ENCODE peak calls at places on chromosomes 3 and 15, in four cellular contexts. K is MCF 10A, A is fibroblast of pulmonary artery, B is lung. V is an unnamed sample.

GRCh38 chr15:88447206-88447605 is 20.0 kb downstream of the MRPL46 start:
- DNase-seq in K (no peak), A (no peak), B (peak), V (no peak)

GRCh38 chr3:11845661-11846060 is 1.0 kb downstream of the TAMM41 start:
- DNase-seq in K (peak), A (no peak), B (no peak), V (no peak)

GRCh38 chr3:28575100-28575747 is 226.6 kb upstream of the AZI2 start:
- DNase-seq in K (peak), A (peak), B (no peak), V (no peak)

GRCh38 chr15:69926011-69926410 is 171.7 kb downstream of the TLE3 start:
- DNase-seq in K (no peak), A (peak), B (no peak), V (no peak)

GRCh38 chr3:38988955-38989354 is 62.8 kb downstream of the SCN11A start:
- DNase-seq in K (no peak), A (no peak), B (no peak), V (no peak)

GRCh38 chr3:102741105-102741504 is 306.3 kb downstream of the ZPLD1 start:
- DNase-seq in K (peak), A (no peak), B (no peak), V (no peak)

GRCh38 chr3:23002846-23003800 is 200.0 kb upstream of the UBE2E2 start:
- DNase-seq in K (peak), A (peak), B (no peak), V (no peak)

GRCh38 chr15:40500584-40501330 is 30.0 kb downstream of the CHST14 start:
- DNase-seq in K (peak), A (peak), B (no peak), V (no peak)

GRCh38 chr3:183515968-183516851 is 39.3 kb downstream of the KLHL6 start:
- DNase-seq in K (no peak), A (no peak), B (no peak), V (peak)

GRCh38 chr15:49741721-49742120 is 120.9 kb downstream of the DTWD1 start:
- DNase-seq in K (no peak), A (no peak), B (no peak), V (no peak)

GRCh38 chr3:62888180-62888579 is 13.0 kb upstream of the CADPS start:
- DNase-seq in K (peak), A (no peak), B (no peak), V (no peak)

GRCh38 chr15:101559938-101560337 is 70.4 kb upstream of the PCSK6 start:
- DNase-seq in K (no peak), A (no peak), B (no peak), V (no peak)

GRCh38 chr3:101816215-101817149 is 32.8 kb upstream of the NFKBIZ start:
- DNase-seq in K (peak), A (peak), B (no peak), V (no peak)

GRCh38 chr15:98865397-98866339 is 141.9 kb downstream of the PGPEP1L start:
- DNase-seq in K (peak), A (peak), B (peak), V (peak)

GRCh38 chr3:6273878-6274277 is 587.0 kb upstream of the GRM7 start:
- DNase-seq in K (no peak), A (no peak), B (no peak), V (no peak)

GRCh38 chr3:127461286-127461685 is 129.2 kb downstream of the TPRA1 start:
- DNase-seq in K (no peak), A (no peak), B (no peak), V (no peak)

GRCh38 chr3:126938520-126939346 is 44.2 kb upstream of the PLXNA1 start:
- DNase-seq in K (peak), A (no peak), B (no peak), V (no peak)

GRCh38 chr3:149650828-149651227 is 7.0 kb downstream of the WWTR1 start:
- DNase-seq in K (no peak), A (no peak), B (no peak), V (no peak)

GRCh38 chr15:99944131-99944530 is 210.9 kb upstream of the LYSMD4 start:
- DNase-seq in K (no peak), A (no peak), B (peak), V (no peak)

GRCh38 chr3:48268381-48268935 is 27.6 kb downstream of the ZNF589 start:
- DNase-seq in K (peak), A (no peak), B (peak), V (no peak)

GRCh38 chr15:57867970-57868791 is 161.7 kb downstream of the POLR2M start:
- DNase-seq in K (no peak), A (no peak), B (no peak), V (peak)

GRCh38 chr15:57861805-57862586 is 155.5 kb downstream of the POLR2M start:
- DNase-seq in K (peak), A (peak), B (no peak), V (no peak)

GRCh38 chr15:57862761-57863160 is 156.2 kb downstream of the POLR2M start:
- DNase-seq in K (no peak), A (no peak), B (no peak), V (no peak)

GRCh38 chr15:57866149-57866736 is 159.7 kb downstream of the POLR2M start:
- DNase-seq in K (peak), A (peak), B (peak), V (peak)

GRCh38 chr15:57865294-57865693 is 158.8 kb downstream of the POLR2M start:
- DNase-seq in K (peak), A (peak), B (no peak), V (no peak)
- TF ChIP-seq CTCF in K (peak), A (peak), B (no peak), V (no peak)

GRCh38 chr15:51759557-51760070 is 8.2 kb downstream of the TMOD2 start:
- DNase-seq in K (peak), A (peak), B (peak), V (no peak)
- TF ChIP-seq CTCF in K (no peak), A (peak), B (no peak), V (no peak)

GRCh38 chr3:113628316-113628715 is 68.1 kb downstream of the USF3 start:
- DNase-seq in K (no peak), A (no peak), B (no peak), V (no peak)
- TF ChIP-seq CTCF in K (no peak), A (no peak), B (no peak), V (no peak)

GRCh38 chr15:78282324-78282723 is 17.1 kb downstream of the SKIC8 start:
- DNase-seq in K (no peak), A (no peak), B (no peak), V (no peak)

GRCh38 chr15:78280289-78281072 is 16.1 kb downstream of the DNAJA4 start:
- DNase-seq in K (no peak), A (no peak), B (no peak), V (no peak)

GRCh38 chr15:78290222-78290621 is 9.2 kb downstream of the SKIC8 start:
- DNase-seq in K (no peak), A (no peak), B (no peak), V (no peak)

DNA sequence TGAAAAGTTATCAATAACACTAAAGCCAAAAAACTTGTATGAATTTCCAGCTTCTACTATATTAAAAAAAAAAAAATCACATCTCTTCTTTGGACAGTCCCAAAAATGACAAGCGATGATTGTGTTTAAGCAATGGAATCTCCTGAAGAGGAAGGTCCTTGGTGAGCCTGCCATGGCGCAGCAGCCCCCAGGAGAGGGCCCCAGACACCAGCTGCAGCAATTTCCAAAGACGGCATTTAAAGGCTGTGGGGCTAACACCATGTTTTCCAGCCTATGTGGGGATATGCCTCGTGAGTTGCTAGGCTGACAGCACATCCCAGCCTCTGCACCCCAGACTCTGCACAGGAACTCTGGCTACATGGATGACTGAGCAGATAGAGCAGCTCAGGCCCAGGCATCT is 14.7 kb downstream of the SKIC8 start:
- DNase-seq in K (no peak), A (no peak), B (no peak), V (no peak)
- TF ChIP-seq CTCF in K (peak), A (no peak), B (no peak), V (no peak)

DNA sequence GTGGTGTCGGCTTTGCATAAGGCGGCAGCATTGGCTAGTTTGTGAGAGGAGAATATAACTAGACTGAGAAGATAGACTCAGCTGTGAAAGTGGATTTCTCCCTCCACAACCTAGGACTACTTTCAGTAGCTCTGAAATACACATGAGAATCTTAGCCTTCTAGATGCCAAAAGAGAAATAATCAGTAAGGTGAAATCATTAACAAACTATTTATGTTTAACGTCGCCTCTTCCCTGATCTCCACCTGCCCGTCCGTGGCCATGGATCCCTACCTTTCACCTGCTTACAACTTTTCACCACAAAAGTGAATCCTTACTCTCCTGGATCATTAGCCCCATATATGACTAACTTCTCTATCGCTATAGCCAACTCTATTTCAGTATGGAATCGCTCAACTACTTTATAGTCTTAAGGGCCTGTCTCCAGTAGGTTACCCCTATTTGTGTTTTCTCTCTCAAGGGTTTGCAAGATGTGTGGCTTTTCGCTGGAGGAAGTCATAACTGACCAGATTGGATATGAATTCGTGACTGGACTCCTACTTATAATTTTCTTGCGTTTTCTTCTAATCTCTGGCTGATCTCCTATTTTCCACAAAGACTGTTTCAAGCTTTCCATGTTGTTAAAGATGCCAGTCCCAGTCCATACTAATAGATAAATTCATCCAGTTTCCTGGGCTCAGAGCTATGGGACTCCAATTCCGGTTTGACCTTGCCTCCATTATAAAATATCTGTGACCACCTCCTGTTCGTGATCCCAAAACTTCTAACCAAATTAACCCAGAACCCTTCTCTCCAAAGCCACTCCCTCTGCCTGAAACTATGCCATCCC is 1.1 kb upstream of the STAG1 start:
- DNase-seq in K (peak), A (no peak), B (no peak), V (no peak)
- TF ChIP-seq CTCF in K (no peak), A (peak), B (no peak), V (no peak)